ENCODE peak calls at places on chromosome 1, in seven cellular contexts. H, Z, M, J, V, P and R are unnamed samples.

GRCh38 chr1:146032613-146033219 is 11.2 kb upstream of the HJV start:
- DNase-seq in H (peak), Z (no peak), M (no peak), J (peak), V (no peak), P (no peak), R (no peak)

GRCh38 chr1:179129702-179130473 is 48.0 kb downstream of the TOR3A start:
- DNase-seq in H (no peak), Z (no peak), M (no peak), J (peak), V (no peak), P (no peak), R (no peak)

GRCh38 chr1:151060241-151061011 is at the start of gene MLLT11:
- DNase-seq in H (no peak), Z (peak), M (no peak), J (peak), V (no peak), P (peak), R (peak)

GRCh38 chr1:213419369-213420030 is 368.5 kb downstream of the RPS6KC1 start:
- DNase-seq in H (peak), Z (no peak), M (no peak), J (no peak), V (no peak), P (no peak), R (no peak)

GRCh38 chr1:56080123-56080522 is 499.2 kb downstream of the PLPP3 start:
- DNase-seq in H (no peak), Z (no peak), M (no peak), J (peak), V (no peak), P (no peak), R (no peak)

GRCh38 chr1:68975534-68975933 is 478.7 kb upstream of the DEPDC1 start:
- DNase-seq in H (no peak), Z (peak), M (no peak), J (peak), V (no peak), P (no peak), R (no peak)

GRCh38 chr1:205301220-205301821 is 20.2 kb downstream of the NUAK2 start:
- DNase-seq in H (peak), Z (peak), M (no peak), J (peak), V (peak), P (no peak), R (peak)

GRCh38 chr1:221098462-221099406 is 219.5 kb downstream of the HLX start:
- DNase-seq in H (no peak), Z (no peak), M (no peak), J (no peak), V (no peak), P (no peak), R (no peak)

GRCh38 chr1:203127672-203128611 is at the start of gene ADORA1:
- DNase-seq in H (peak), Z (peak), M (no peak), J (peak), V (peak), P (peak), R (peak)